ENCODE peak calls at places on chromosome 13, in seven cellular contexts. One of them, this sample, is unnamed.

GRCh38 chr13:108313382-108313781 is 43.9 kb downstream of the TNFSF13B start:
- DNase-seq in GM12864: no peak
- DNase-seq in thoracic aorta: no peak
- DNase-seq in activated CD8-positive, alpha-beta memory T cell treated with anti-CD3 and anti-CD28 coated beads for 4 hours: no peak
- DNase-seq in mesothelial cell of epicardium: no peak
- DNase-seq in NT2/D1: no peak
- DNase-seq in T follicular helper cell: no peak
- DNase-seq in this sample: no peak

GRCh38 chr13:29993196-29993595 is 142.8 kb upstream of the UBL3 start:
- DNase-seq in GM12864: no peak
- DNase-seq in thoracic aorta: no peak
- DNase-seq in activated CD8-positive, alpha-beta memory T cell treated with anti-CD3 and anti-CD28 coated beads for 4 hours: no peak
- DNase-seq in mesothelial cell of epicardium: no peak
- DNase-seq in NT2/D1: no peak
- DNase-seq in T follicular helper cell: no peak
- DNase-seq in this sample: no peak

GRCh38 chr13:88384542-88384941 is 713.4 kb downstream of the SLITRK5 start:
- DNase-seq in GM12864: no peak
- DNase-seq in thoracic aorta: no peak
- DNase-seq in activated CD8-positive, alpha-beta memory T cell treated with anti-CD3 and anti-CD28 coated beads for 4 hours: no peak
- DNase-seq in mesothelial cell of epicardium: no peak
- DNase-seq in NT2/D1: peak; percentile 5
- DNase-seq in T follicular helper cell: no peak
- DNase-seq in this sample: no peak

GRCh38 chr13:113852536-113853517 is 11.0 kb downstream of the GAS6 start:
- DNase-seq in GM12864: no peak
- DNase-seq in thoracic aorta: no peak
- DNase-seq in activated CD8-positive, alpha-beta memory T cell treated with anti-CD3 and anti-CD28 coated beads for 4 hours: no peak
- DNase-seq in mesothelial cell of epicardium: peak; percentile 36
- DNase-seq in NT2/D1: no peak
- DNase-seq in T follicular helper cell: no peak
- DNase-seq in this sample: peak; percentile 17

GRCh38 chr13:36839981-36840380 is 21.0 kb downstream of the RFXAP start:
- DNase-seq in GM12864: no peak
- DNase-seq in thoracic aorta: no peak
- DNase-seq in activated CD8-positive, alpha-beta memory T cell treated with anti-CD3 and anti-CD28 coated beads for 4 hours: no peak
- DNase-seq in mesothelial cell of epicardium: no peak
- DNase-seq in NT2/D1: no peak
- DNase-seq in T follicular helper cell: no peak
- DNase-seq in this sample: no peak

GRCh38 chr13:45798851-45799250 is 52.7 kb downstream of the SIAH3 start:
- DNase-seq in GM12864: no peak
- DNase-seq in thoracic aorta: no peak
- DNase-seq in activated CD8-positive, alpha-beta memory T cell treated with anti-CD3 and anti-CD28 coated beads for 4 hours: no peak
- DNase-seq in mesothelial cell of epicardium: no peak
- DNase-seq in NT2/D1: no peak
- DNase-seq in T follicular helper cell: no peak
- DNase-seq in this sample: no peak

GRCh38 chr13:55990631-55991030 is 1150.1 kb upstream of the PRR20A start:
- DNase-seq in GM12864: no peak
- DNase-seq in thoracic aorta: no peak
- DNase-seq in activated CD8-positive, alpha-beta memory T cell treated with anti-CD3 and anti-CD28 coated beads for 4 hours: no peak
- DNase-seq in mesothelial cell of epicardium: no peak
- DNase-seq in NT2/D1: no peak
- DNase-seq in T follicular helper cell: no peak
- DNase-seq in this sample: no peak

GRCh38 chr13:96816261-96816660 is 178.0 kb downstream of the OXGR1 start:
- DNase-seq in GM12864: no peak
- DNase-seq in thoracic aorta: peak; percentile 21
- DNase-seq in activated CD8-positive, alpha-beta memory T cell treated with anti-CD3 and anti-CD28 coated beads for 4 hours: no peak
- DNase-seq in mesothelial cell of epicardium: no peak
- DNase-seq in NT2/D1: no peak
- DNase-seq in T follicular helper cell: no peak
- DNase-seq in this sample: no peak

GRCh38 chr13:43054803-43055802 is 31.7 kb downstream of the DNAJC15 start:
- DNase-seq in GM12864: no peak
- DNase-seq in thoracic aorta: no peak
- DNase-seq in activated CD8-positive, alpha-beta memory T cell treated with anti-CD3 and anti-CD28 coated beads for 4 hours: no peak
- DNase-seq in mesothelial cell of epicardium: peak; percentile 72
- DNase-seq in NT2/D1: peak; percentile 71
- DNase-seq in T follicular helper cell: no peak
- DNase-seq in this sample: no peak

GRCh38 chr13:76828316-76828741 is 57.9 kb downstream of the KCTD12 start:
- DNase-seq in GM12864: no peak
- DNase-seq in thoracic aorta: no peak
- DNase-seq in activated CD8-positive, alpha-beta memory T cell treated with anti-CD3 and anti-CD28 coated beads for 4 hours: no peak
- DNase-seq in mesothelial cell of epicardium: no peak
- DNase-seq in NT2/D1: no peak
- DNase-seq in T follicular helper cell: no peak
- DNase-seq in this sample: no peak

GRCh38 chr13:39201075-39201630 is 162.9 kb downstream of the NHLRC3 start:
- DNase-seq in GM12864: no peak
- DNase-seq in thoracic aorta: no peak
- DNase-seq in activated CD8-positive, alpha-beta memory T cell treated with anti-CD3 and anti-CD28 coated beads for 4 hours: no peak
- DNase-seq in mesothelial cell of epicardium: no peak
- DNase-seq in NT2/D1: no peak
- DNase-seq in T follicular helper cell: no peak
- DNase-seq in this sample: no peak

GRCh38 chr13:73417012-73417615 is 358.3 kb downstream of the KLF5 start:
- DNase-seq in GM12864: no peak
- DNase-seq in thoracic aorta: no peak
- DNase-seq in activated CD8-positive, alpha-beta memory T cell treated with anti-CD3 and anti-CD28 coated beads for 4 hours: no peak
- DNase-seq in mesothelial cell of epicardium: no peak
- DNase-seq in NT2/D1: no peak
- DNase-seq in T follicular helper cell: no peak
- DNase-seq in this sample: no peak

GRCh38 chr13:38981096-38981495 is 9.5 kb downstream of the STOML3 start:
- DNase-seq in GM12864: no peak
- DNase-seq in thoracic aorta: no peak
- DNase-seq in activated CD8-positive, alpha-beta memory T cell treated with anti-CD3 and anti-CD28 coated beads for 4 hours: no peak
- DNase-seq in mesothelial cell of epicardium: no peak
- DNase-seq in NT2/D1: no peak
- DNase-seq in T follicular helper cell: no peak
- DNase-seq in this sample: no peak

GRCh38 chr13:40522234-40522633 is 144.2 kb downstream of the FOXO1 start:
- DNase-seq in GM12864: no peak
- DNase-seq in thoracic aorta: no peak
- DNase-seq in activated CD8-positive, alpha-beta memory T cell treated with anti-CD3 and anti-CD28 coated beads for 4 hours: no peak
- DNase-seq in mesothelial cell of epicardium: no peak
- DNase-seq in NT2/D1: no peak
- DNase-seq in T follicular helper cell: no peak
- DNase-seq in this sample: no peak

GRCh38 chr13:78102121-78102677 is 183.6 kb upstream of the EDNRB start:
- DNase-seq in GM12864: no peak
- DNase-seq in thoracic aorta: no peak
- DNase-seq in activated CD8-positive, alpha-beta memory T cell treated with anti-CD3 and anti-CD28 coated beads for 4 hours: no peak
- DNase-seq in mesothelial cell of epicardium: no peak
- DNase-seq in NT2/D1: no peak
- DNase-seq in T follicular helper cell: no peak
- DNase-seq in this sample: peak; percentile 27

GRCh38 chr13:34114581-34114980 is 296.6 kb downstream of the RFC3 start:
- DNase-seq in GM12864: no peak
- DNase-seq in thoracic aorta: no peak
- DNase-seq in activated CD8-positive, alpha-beta memory T cell treated with anti-CD3 and anti-CD28 coated beads for 4 hours: no peak
- DNase-seq in mesothelial cell of epicardium: no peak
- DNase-seq in NT2/D1: no peak
- DNase-seq in T follicular helper cell: no peak
- DNase-seq in this sample: no peak

GRCh38 chr13:50156140-50156539 is 140.9 kb downstream of the KCNRG start:
- DNase-seq in GM12864: no peak
- DNase-seq in thoracic aorta: no peak
- DNase-seq in activated CD8-positive, alpha-beta memory T cell treated with anti-CD3 and anti-CD28 coated beads for 4 hours: no peak
- DNase-seq in mesothelial cell of epicardium: no peak
- DNase-seq in NT2/D1: no peak
- DNase-seq in T follicular helper cell: no peak
- DNase-seq in this sample: no peak

GRCh38 chr13:110210604-110210985 is 96.4 kb downstream of the COL4A1 start:
- DNase-seq in GM12864: no peak
- DNase-seq in thoracic aorta: no peak
- DNase-seq in activated CD8-positive, alpha-beta memory T cell treated with anti-CD3 and anti-CD28 coated beads for 4 hours: no peak
- DNase-seq in mesothelial cell of epicardium: no peak
- DNase-seq in NT2/D1: no peak
- DNase-seq in T follicular helper cell: no peak
- DNase-seq in this sample: no peak

GRCh38 chr13:39493966-39494365 is 109.0 kb downstream of the LHFPL6 start:
- DNase-seq in GM12864: no peak
- DNase-seq in thoracic aorta: no peak
- DNase-seq in activated CD8-positive, alpha-beta memory T cell treated with anti-CD3 and anti-CD28 coated beads for 4 hours: no peak
- DNase-seq in mesothelial cell of epicardium: no peak
- DNase-seq in NT2/D1: peak; percentile 18
- DNase-seq in T follicular helper cell: no peak
- DNase-seq in this sample: no peak

GRCh38 chr13:60398438-60398891 is 1.4 kb downstream of the TDRD3 start:
- DNase-seq in GM12864: no peak
- DNase-seq in thoracic aorta: no peak
- DNase-seq in activated CD8-positive, alpha-beta memory T cell treated with anti-CD3 and anti-CD28 coated beads for 4 hours: no peak
- DNase-seq in mesothelial cell of epicardium: no peak
- DNase-seq in NT2/D1: no peak
- DNase-seq in T follicular helper cell: no peak
- DNase-seq in this sample: no peak

GRCh38 chr13:113209880-113210421 is 538 bp downstream of the CUL4A start:
- DNase-seq in GM12864: no peak
- DNase-seq in thoracic aorta: no peak
- DNase-seq in activated CD8-positive, alpha-beta memory T cell treated with anti-CD3 and anti-CD28 coated beads for 4 hours: peak; percentile 52
- DNase-seq in mesothelial cell of epicardium: peak; percentile 74
- DNase-seq in NT2/D1: no peak
- DNase-seq in T follicular helper cell: peak; percentile 76
- DNase-seq in this sample: peak; percentile 46

GRCh38 chr13:113979791-113980471 is 6.1 kb upstream of the C13orf46 start:
- DNase-seq in GM12864: no peak
- DNase-seq in thoracic aorta: no peak
- DNase-seq in activated CD8-positive, alpha-beta memory T cell treated with anti-CD3 and anti-CD28 coated beads for 4 hours: no peak
- DNase-seq in mesothelial cell of epicardium: no peak
- DNase-seq in NT2/D1: no peak
- DNase-seq in T follicular helper cell: no peak
- DNase-seq in this sample: no peak

GRCh38 chr13:111897178-111897845 is 169.6 kb upstream of the SOX1 start:
- DNase-seq in GM12864: no peak
- DNase-seq in thoracic aorta: no peak
- DNase-seq in activated CD8-positive, alpha-beta memory T cell treated with anti-CD3 and anti-CD28 coated beads for 4 hours: no peak
- DNase-seq in mesothelial cell of epicardium: peak; percentile 29
- DNase-seq in NT2/D1: no peak
- DNase-seq in T follicular helper cell: no peak
- DNase-seq in this sample: no peak

GRCh38 chr13:96710166-96710866 is 284.0 kb downstream of the OXGR1 start:
- DNase-seq in GM12864: no peak
- DNase-seq in thoracic aorta: no peak
- DNase-seq in activated CD8-positive, alpha-beta memory T cell treated with anti-CD3 and anti-CD28 coated beads for 4 hours: no peak
- DNase-seq in mesothelial cell of epicardium: no peak
- DNase-seq in NT2/D1: peak; percentile 5
- DNase-seq in T follicular helper cell: no peak
- DNase-seq in this sample: no peak

GRCh38 chr13:43377149-43377548 is 353.8 kb downstream of the DNAJC15 start:
- DNase-seq in GM12864: no peak
- DNase-seq in thoracic aorta: no peak
- DNase-seq in activated CD8-positive, alpha-beta memory T cell treated with anti-CD3 and anti-CD28 coated beads for 4 hours: no peak
- DNase-seq in mesothelial cell of epicardium: no peak
- DNase-seq in NT2/D1: no peak
- DNase-seq in T follicular helper cell: no peak
- DNase-seq in this sample: no peak

GRCh38 chr13:57036290-57036689 is 104.4 kb upstream of the PRR20A start:
- DNase-seq in GM12864: no peak
- DNase-seq in thoracic aorta: no peak
- DNase-seq in activated CD8-positive, alpha-beta memory T cell treated with anti-CD3 and anti-CD28 coated beads for 4 hours: no peak
- DNase-seq in mesothelial cell of epicardium: no peak
- DNase-seq in NT2/D1: no peak
- DNase-seq in T follicular helper cell: no peak
- DNase-seq in this sample: no peak

GRCh38 chr13:113406321-113407102 is 42.6 kb upstream of the GRTP1 start:
- DNase-seq in GM12864: no peak
- DNase-seq in thoracic aorta: no peak
- DNase-seq in activated CD8-positive, alpha-beta memory T cell treated with anti-CD3 and anti-CD28 coated beads for 4 hours: no peak
- DNase-seq in mesothelial cell of epicardium: peak; percentile 32
- DNase-seq in NT2/D1: no peak
- DNase-seq in T follicular helper cell: no peak
- DNase-seq in this sample: no peak

GRCh38 chr13:26991508-26992181 is 180.0 kb downstream of the USP12 start:
- DNase-seq in GM12864: no peak
- DNase-seq in thoracic aorta: no peak
- DNase-seq in activated CD8-positive, alpha-beta memory T cell treated with anti-CD3 and anti-CD28 coated beads for 4 hours: no peak
- DNase-seq in mesothelial cell of epicardium: no peak
- DNase-seq in NT2/D1: no peak
- DNase-seq in T follicular helper cell: no peak
- DNase-seq in this sample: no peak

GRCh38 chr13:47539317-47539716 is 461.8 kb downstream of the SUCLA2 start:
- DNase-seq in GM12864: no peak
- DNase-seq in thoracic aorta: no peak
- DNase-seq in activated CD8-positive, alpha-beta memory T cell treated with anti-CD3 and anti-CD28 coated beads for 4 hours: no peak
- DNase-seq in mesothelial cell of epicardium: no peak
- DNase-seq in NT2/D1: no peak
- DNase-seq in T follicular helper cell: no peak
- DNase-seq in this sample: no peak

GRCh38 chr13:34522818-34523217 is 419.3 kb upstream of the NBEA start:
- DNase-seq in GM12864: no peak
- DNase-seq in thoracic aorta: no peak
- DNase-seq in activated CD8-positive, alpha-beta memory T cell treated with anti-CD3 and anti-CD28 coated beads for 4 hours: no peak
- DNase-seq in mesothelial cell of epicardium: no peak
- DNase-seq in NT2/D1: no peak
- DNase-seq in T follicular helper cell: no peak
- DNase-seq in this sample: no peak

GRCh38 chr13:35526577-35526976 is 50.1 kb upstream of the MAB21L1 start:
- DNase-seq in GM12864: no peak
- DNase-seq in thoracic aorta: no peak
- DNase-seq in activated CD8-positive, alpha-beta memory T cell treated with anti-CD3 and anti-CD28 coated beads for 4 hours: no peak
- DNase-seq in mesothelial cell of epicardium: no peak
- DNase-seq in NT2/D1: no peak
- DNase-seq in T follicular helper cell: no peak
- DNase-seq in this sample: no peak

GRCh38 chr13:46100191-46100877 is 4.5 kb downstream of the CPB2 start:
- DNase-seq in GM12864: no peak
- DNase-seq in thoracic aorta: no peak
- DNase-seq in activated CD8-positive, alpha-beta memory T cell treated with anti-CD3 and anti-CD28 coated beads for 4 hours: no peak
- DNase-seq in mesothelial cell of epicardium: no peak
- DNase-seq in NT2/D1: no peak
- DNase-seq in T follicular helper cell: no peak
- DNase-seq in this sample: no peak

GRCh38 chr13:48580886-48581285 is 48.0 kb upstream of the RCBTB2 start:
- DNase-seq in GM12864: no peak
- DNase-seq in thoracic aorta: no peak
- DNase-seq in activated CD8-positive, alpha-beta memory T cell treated with anti-CD3 and anti-CD28 coated beads for 4 hours: no peak
- DNase-seq in mesothelial cell of epicardium: no peak
- DNase-seq in NT2/D1: no peak
- DNase-seq in T follicular helper cell: no peak
- DNase-seq in this sample: no peak

GRCh38 chr13:97225533-97225932 is 3.4 kb downstream of the MBNL2 start:
- DNase-seq in GM12864: no peak
- DNase-seq in thoracic aorta: no peak
- DNase-seq in activated CD8-positive, alpha-beta memory T cell treated with anti-CD3 and anti-CD28 coated beads for 4 hours: no peak
- DNase-seq in mesothelial cell of epicardium: no peak
- DNase-seq in NT2/D1: no peak
- DNase-seq in T follicular helper cell: no peak
- DNase-seq in this sample: no peak

GRCh38 chr13:27359203-27359821 is 65.1 kb upstream of the GTF3A start:
- DNase-seq in GM12864: no peak
- DNase-seq in thoracic aorta: no peak
- DNase-seq in activated CD8-positive, alpha-beta memory T cell treated with anti-CD3 and anti-CD28 coated beads for 4 hours: peak; percentile 38
- DNase-seq in mesothelial cell of epicardium: peak; percentile 81
- DNase-seq in NT2/D1: no peak
- DNase-seq in T follicular helper cell: peak; percentile 60
- DNase-seq in this sample: peak; percentile 63

GRCh38 chr13:114152831-114153371 is 20.5 kb upstream of the RASA3 start:
- DNase-seq in GM12864: no peak
- DNase-seq in thoracic aorta: no peak
- DNase-seq in activated CD8-positive, alpha-beta memory T cell treated with anti-CD3 and anti-CD28 coated beads for 4 hours: no peak
- DNase-seq in mesothelial cell of epicardium: no peak
- DNase-seq in NT2/D1: no peak
- DNase-seq in T follicular helper cell: no peak
- DNase-seq in this sample: no peak

GRCh38 chr13:98300956-98301641 is 124.0 kb upstream of the RNF113B start:
- DNase-seq in GM12864: no peak
- DNase-seq in thoracic aorta: no peak
- DNase-seq in activated CD8-positive, alpha-beta memory T cell treated with anti-CD3 and anti-CD28 coated beads for 4 hours: no peak
- DNase-seq in mesothelial cell of epicardium: no peak
- DNase-seq in NT2/D1: no peak
- DNase-seq in T follicular helper cell: no peak
- DNase-seq in this sample: no peak

This sample was measured in breast epithelium.